ENCODE peak calls at places on chromosomes 4 and X, in nine cellular contexts. F is dorsolateral prefrontal cortex, C is Calu3, Q is Caco-2, I is AG09319, T is thoracic aorta, Z is esophagus squamous epithelium, B is choroid plexus epithelial cell, V is AG04450. A is an unnamed sample.

GRCh38 chrX:135923353-135923752 is 29.8 kb downstream of the SAGE1 start:
- DNase-seq in F (no peak), C (peak), Q (no peak), I (no peak), T (no peak), Z (no peak), B (peak), V (no peak), A (no peak)

GRCh38 chr4:113699772-113700171 is 61.8 kb downstream of the CAMK2D start:
- DNase-seq in F (no peak), C (no peak), Q (no peak), I (no peak), T (no peak), Z (no peak), B (peak), V (no peak), A (no peak)

GRCh38 chr4:37476691-37477090 is 209.5 kb downstream of the RELL1 start:
- DNase-seq in F (peak), C (no peak), Q (no peak), I (no peak), T (no peak), Z (no peak), B (no peak), V (no peak), A (no peak)

GRCh38 chrX:17291998-17292658 is 82.9 kb upstream of the NHS start:
- DNase-seq in F (no peak), C (no peak), Q (no peak), I (no peak), T (no peak), Z (no peak), B (peak), V (no peak), A (no peak)

GRCh38 chr4:137531951-137532868 is at the start of gene PCDH18:
- DNase-seq in F (peak), C (peak), Q (peak), I (peak), T (peak), Z (peak), B (peak), V (peak), A (peak)

GRCh38 chrX:44974462-44974861 is 101.5 kb downstream of the KDM6A start:
- DNase-seq in F (no peak), C (peak), Q (no peak), I (no peak), T (no peak), Z (no peak), B (peak), V (no peak), A (no peak)

GRCh38 chr4:154313004-154313587 is 178.5 kb downstream of the DCHS2 start:
- DNase-seq in F (no peak), C (no peak), Q (no peak), I (no peak), T (no peak), Z (no peak), B (no peak), V (no peak), A (no peak)

GRCh38 chr4:177064724-177065394 is 244.8 kb upstream of the NEIL3 start:
- DNase-seq in F (peak), C (no peak), Q (no peak), I (no peak), T (no peak), Z (no peak), B (no peak), V (no peak), A (no peak)

GRCh38 chrX:109384569-109385174 is 97.2 kb downstream of the GUCY2F start:
- DNase-seq in F (no peak), C (peak), Q (no peak), I (no peak), T (no peak), Z (no peak), B (peak), V (no peak), A (no peak)

GRCh38 chr4:189304755-189305154 is 635.9 kb upstream of the FRG1 start:
- DNase-seq in F (no peak), C (no peak), Q (no peak), I (no peak), T (no peak), Z (no peak), B (peak), V (peak), A (no peak)

GRCh38 chr4:144734522-144734921 is 88.6 kb downstream of the HHIP start:
- DNase-seq in F (no peak), C (no peak), Q (no peak), I (no peak), T (no peak), Z (no peak), B (peak), V (peak), A (no peak)

GRCh38 chr4:140012688-140013087 is 141.3 kb downstream of the MAML3 start:
- DNase-seq in F (no peak), C (peak), Q (peak), I (peak), T (no peak), Z (no peak), B (peak), V (peak), A (peak)

GRCh38 chr4:64784125-64784524 is 374.9 kb upstream of the TECRL start:
- DNase-seq in F (no peak), C (no peak), Q (no peak), I (no peak), T (no peak), Z (no peak), B (peak), V (no peak), A (no peak)

GRCh38 chrX:150476183-150476699 is 92.2 kb upstream of the MTM1 start:
- DNase-seq in F (no peak), C (no peak), Q (no peak), I (peak), T (no peak), Z (no peak), B (peak), V (peak), A (no peak)

GRCh38 chr4:94407846-94408245 is 43.9 kb upstream of the PDLIM5 start:
- DNase-seq in F (no peak), C (no peak), Q (no peak), I (no peak), T (no peak), Z (no peak), B (peak), V (no peak), A (no peak)

GRCh38 chrX:130878350-130879341 is 24.4 kb downstream of the ENOX2 start:
- DNase-seq in F (no peak), C (peak), Q (no peak), I (peak), T (no peak), Z (no peak), B (peak), V (peak), A (no peak)

GRCh38 chrX:20620301-20620700 is 353.6 kb upstream of the RPS6KA3 start:
- DNase-seq in F (no peak), C (peak), Q (no peak), I (no peak), T (no peak), Z (no peak), B (no peak), V (no peak), A (no peak)

GRCh38 chr4:140095694-140096482 is 58.1 kb downstream of the MAML3 start:
- DNase-seq in F (no peak), C (no peak), Q (no peak), I (no peak), T (no peak), Z (no peak), B (peak), V (peak), A (no peak)

GRCh38 chrX:18098704-18099103 is 122.0 kb downstream of the BEND2 start:
- DNase-seq in F (no peak), C (no peak), Q (no peak), I (no peak), T (no peak), Z (no peak), B (no peak), V (no peak), A (no peak)

GRCh38 chrX:154368630-154369452 is 5.6 kb downstream of the FLNA start:
- DNase-seq in F (no peak), C (peak), Q (peak), I (peak), T (peak), Z (peak), B (peak), V (peak), A (peak)

GRCh38 chr4:170004656-170005250 is 21.4 kb downstream of the MFAP3L start:
- DNase-seq in F (no peak), C (no peak), Q (no peak), I (no peak), T (no peak), Z (no peak), B (no peak), V (no peak), A (no peak)

GRCh38 chr4:2285665-2286381 is 23.9 kb upstream of the MXD4 start:
- DNase-seq in F (no peak), C (no peak), Q (peak), I (no peak), T (no peak), Z (no peak), B (no peak), V (no peak), A (peak)

GRCh38 chrX:107205770-107206696 is at the start of the genes DNAAF6 and NUP62CL:
- DNase-seq in F (no peak), C (peak), Q (peak), I (no peak), T (peak), Z (peak), B (peak), V (no peak), A (no peak)

GRCh38 chr4:169080970-169081369 is 70.9 kb upstream of the CBR4 start:
- DNase-seq in F (no peak), C (no peak), Q (no peak), I (no peak), T (no peak), Z (no peak), B (peak), V (no peak), A (no peak)

GRCh38 chrX:102697506-102697905 is 14.7 kb upstream of the GPRASP2 start:
- DNase-seq in F (no peak), C (no peak), Q (no peak), I (no peak), T (no peak), Z (no peak), B (peak), V (no peak), A (no peak)

GRCh38 chr4:14130551-14130950 is 503.0 kb upstream of the BOD1L1 start:
- DNase-seq in F (no peak), C (no peak), Q (no peak), I (no peak), T (no peak), Z (no peak), B (peak), V (no peak), A (no peak)

GRCh38 chr4:94890579-94890978 is 132.8 kb downstream of the BMPR1B start:
- DNase-seq in F (no peak), C (no peak), Q (no peak), I (no peak), T (no peak), Z (no peak), B (no peak), V (no peak), A (no peak)

GRCh38 chr4:66489370-66489769 is 819.1 kb upstream of the EPHA5 start:
- DNase-seq in F (no peak), C (no peak), Q (no peak), I (no peak), T (no peak), Z (no peak), B (peak), V (no peak), A (no peak)

GRCh38 chr4:5722328-5722727 is 11.3 kb downstream of the EVC start:
- DNase-seq in F (no peak), C (no peak), Q (peak), I (no peak), T (no peak), Z (no peak), B (no peak), V (no peak), A (no peak)

GRCh38 chr4:180380733-180381132 is 1862.5 kb upstream of the TENM3 start:
- DNase-seq in F (no peak), C (peak), Q (no peak), I (no peak), T (no peak), Z (no peak), B (no peak), V (peak), A (no peak)

GRCh38 chr4:96352051-96352517 is 512.2 kb downstream of the PDHA2 start:
- DNase-seq in F (no peak), C (peak), Q (no peak), I (no peak), T (no peak), Z (no peak), B (peak), V (no peak), A (no peak)

GRCh38 chr4:5710065-5710961 is 688 bp upstream of the EVC start:
- DNase-seq in F (no peak), C (no peak), Q (no peak), I (no peak), T (no peak), Z (no peak), B (peak), V (no peak), A (no peak)

GRCh38 chr4:185472063-185472542 is 570 bp upstream of the CCDC110 start:
- DNase-seq in F (no peak), C (no peak), Q (no peak), I (no peak), T (no peak), Z (no peak), B (peak), V (no peak), A (no peak)

GRCh38 chr4:141788169-141788915 is 152.0 kb downstream of the IL15 start:
- DNase-seq in F (no peak), C (no peak), Q (no peak), I (no peak), T (no peak), Z (no peak), B (peak), V (no peak), A (no peak)

DNA sequence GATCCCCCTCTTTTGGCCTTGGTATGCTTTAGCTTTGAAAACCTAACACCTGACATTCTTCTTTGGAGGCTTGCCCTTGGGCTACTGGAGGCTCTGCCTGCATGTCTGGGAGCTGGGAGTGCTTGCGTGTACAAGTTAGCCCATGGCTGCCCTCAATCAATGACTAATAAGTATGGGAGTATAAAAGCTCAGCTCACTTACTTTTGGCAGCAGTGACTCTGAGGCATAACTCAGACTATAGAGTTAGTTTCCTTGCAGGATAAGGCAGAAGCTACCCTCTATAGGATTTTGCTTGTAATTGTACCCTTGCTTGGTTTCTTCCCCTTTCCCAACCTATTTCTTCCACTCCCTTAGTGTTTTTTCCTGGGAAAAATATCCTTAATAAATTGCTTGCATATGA is 247.9 kb downstream of the PPP1R2C start:
- DNase-seq in F (no peak), C (peak), Q (no peak), I (peak), T (no peak), Z (no peak), B (peak), V (no peak), A (no peak)
- TF ChIP-seq CTCF in F (no peak), C (no peak), Q (peak), I (peak), T (no peak), Z (no peak), B (peak), V (no peak), A (no peak)

GRCh38 chr4:16912896-16913295 is 14.5 kb upstream of the LDB2 start:
- DNase-seq in F (no peak), C (no peak), Q (no peak), I (no peak), T (no peak), Z (no peak), B (no peak), V (no peak), A (no peak)

GRCh38 chr4:16914208-16914607 is 15.8 kb upstream of the LDB2 start:
- DNase-seq in F (no peak), C (peak), Q (no peak), I (no peak), T (no peak), Z (no peak), B (peak), V (no peak), A (no peak)

GRCh38 chr4:16915956-16916355 is 17.5 kb upstream of the LDB2 start:
- DNase-seq in F (no peak), C (no peak), Q (no peak), I (no peak), T (no peak), Z (no peak), B (no peak), V (no peak), A (no peak)

DNA sequence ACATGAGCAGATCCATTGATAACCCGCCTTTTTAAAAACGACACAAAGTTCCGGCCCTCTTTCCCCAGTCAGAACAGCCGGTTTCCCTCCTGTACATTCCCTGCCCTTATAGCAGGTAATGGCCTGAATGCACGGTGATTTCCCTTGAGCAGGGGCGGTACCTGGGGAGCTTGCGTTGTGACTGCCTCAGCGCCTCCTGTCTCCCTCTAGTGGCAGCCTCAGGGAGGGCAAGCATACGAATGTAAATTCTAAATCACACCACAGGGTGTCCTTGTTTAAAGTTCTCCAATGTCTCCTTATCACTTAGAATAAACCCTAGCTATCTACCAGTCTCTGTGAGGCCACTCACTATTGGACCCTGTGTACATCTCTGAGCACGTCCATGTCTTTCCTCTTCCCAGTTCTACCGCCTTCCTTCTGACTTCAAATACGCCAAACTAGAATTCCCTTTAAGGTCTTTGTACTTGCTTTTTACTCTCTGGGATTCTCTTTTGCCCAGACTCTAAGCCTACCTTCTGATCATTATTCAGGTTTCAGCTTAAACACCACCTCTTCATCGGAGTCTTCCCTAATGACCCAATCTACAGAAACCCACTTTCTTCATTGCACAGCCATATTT is 18.4 kb upstream of the LDB2 start:
- DNase-seq in F (no peak), C (peak), Q (peak), I (no peak), T (no peak), Z (no peak), B (peak), V (no peak), A (no peak)
- TF ChIP-seq CTCF in F (peak), C (peak), Q (peak), I (peak), T (peak), Z (peak), B (peak), V (peak), A (no peak)

GRCh38 chrX:8869812-8870211 is 68.6 kb upstream of the FAM9A start:
- DNase-seq in F (no peak), C (no peak), Q (no peak), I (no peak), T (no peak), Z (no peak), B (no peak), V (no peak), A (no peak)

GRCh38 chrX:8870411-8870810 is 69.2 kb upstream of the FAM9A start:
- DNase-seq in F (no peak), C (no peak), Q (no peak), I (no peak), T (no peak), Z (no peak), B (peak), V (no peak), A (no peak)

GRCh38 chrX:8867454-8867853 is 66.3 kb upstream of the FAM9A start:
- DNase-seq in F (no peak), C (no peak), Q (no peak), I (no peak), T (no peak), Z (no peak), B (peak), V (no peak), A (no peak)

GRCh38 chrX:8868070-8868795 is 67.0 kb upstream of the FAM9A start:
- DNase-seq in F (no peak), C (peak), Q (no peak), I (no peak), T (no peak), Z (no peak), B (peak), V (peak), A (no peak)

DNA sequence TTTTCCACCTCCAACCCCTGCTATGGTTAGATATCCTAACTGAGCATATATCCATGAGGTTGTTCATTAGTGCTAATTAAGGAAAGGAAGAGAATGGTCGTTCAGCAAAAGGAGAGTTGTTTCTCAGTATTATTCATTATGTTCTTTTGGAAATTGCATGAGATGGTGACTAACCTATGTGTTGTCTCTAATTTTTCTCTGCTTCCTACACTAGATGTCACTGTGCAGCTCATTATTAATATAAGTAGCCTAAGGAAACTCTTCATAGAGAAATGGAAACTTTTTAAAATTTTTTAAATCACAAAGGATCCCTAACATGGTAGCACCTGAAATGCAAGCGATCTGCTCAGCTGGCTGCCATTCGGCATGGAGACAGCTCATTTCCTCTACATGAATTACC is 67.7 kb upstream of the FAM9A start:
- DNase-seq in F (no peak), C (no peak), Q (no peak), I (no peak), T (no peak), Z (no peak), B (peak), V (no peak), A (no peak)
- TF ChIP-seq CTCF in F (no peak), C (no peak), Q (peak), I (peak), T (no peak), Z (no peak), B (no peak), V (peak), A (no peak)

GRCh38 chrX:71283409-71284143 is at the start of gene NONO:
- DNase-seq in F (peak), C (peak), Q (peak), I (peak), T (peak), Z (peak), B (peak), V (peak), A (peak)
- TF ChIP-seq CTCF in F (no peak), C (no peak), Q (no peak), I (peak), T (no peak), Z (no peak), B (peak), V (peak), A (no peak)

A was measured in omental fat pad.